ENCODE peak calls at places on chromosome 20, in eight cellular contexts. S, Y, E, C, L, R, I and V are unnamed samples.

GRCh38 chr20:44738779-44739477 is 6.7 kb upstream of the KCNK15 start:
- DNase-seq in S (peak; percentile 81), Y (no peak), E (peak; percentile 26), C (no peak), L (peak; percentile 81), R (peak; percentile 98), I (no peak), V (peak; percentile 75)

GRCh38 chr20:6348908-6349307 is 226.1 kb upstream of the FERMT1 start:
- DNase-seq in S (no peak), Y (no peak), E (no peak), C (no peak), L (no peak), R (no peak), I (no peak), V (no peak)

GRCh38 chr20:63846938-63847373 is 14.3 kb upstream of the ABHD16B start:
- DNase-seq in S (no peak), Y (no peak), E (no peak), C (no peak), L (no peak), R (no peak), I (no peak), V (no peak)

GRCh38 chr20:44231713-44232468 is 15.2 kb upstream of the GDAP1L1 start:
- DNase-seq in S (peak; percentile 20), Y (no peak), E (no peak), C (no peak), L (peak; percentile 15), R (peak; percentile 16), I (no peak), V (no peak)

GRCh38 chr20:1467355-1468116 is 887 bp upstream of the NSFL1C start:
- DNase-seq in S (no peak), Y (no peak), E (no peak), C (no peak), L (no peak), R (peak; percentile 41), I (no peak), V (no peak)

GRCh38 chr20:4713401-4713800 is 8.3 kb upstream of the PRND start:
- DNase-seq in S (peak; percentile 23), Y (no peak), E (no peak), C (no peak), L (no peak), R (no peak), I (no peak), V (no peak)

GRCh38 chr20:62832212-62832922 is 15.5 kb downstream of the COL9A3 start:
- DNase-seq in S (no peak), Y (no peak), E (no peak), C (no peak), L (no peak), R (peak; percentile 39), I (peak; percentile 52), V (no peak)

GRCh38 chr20:57659131-57659788 is 39.0 kb upstream of the ZBP1 start:
- DNase-seq in S (no peak), Y (no peak), E (no peak), C (no peak), L (no peak), R (no peak), I (no peak), V (peak; percentile 8)

GRCh38 chr20:64199395-64199794 is 35.1 kb downstream of the MYT1 start:
- DNase-seq in S (no peak), Y (no peak), E (no peak), C (no peak), L (no peak), R (no peak), I (no peak), V (no peak)